ENCODE peak calls at places on chromosome 13, in six cellular contexts. X is IMR-90, A is neuronal stem cell, I is trophoblast cell, C is H1, N is mesenchymal stem cell. K is an unnamed sample.

GRCh38 chr13:23608704-23609413 is 38.6 kb downstream of the TNFRSF19 start:
- DNase-seq in X (peak; percentile 42), A (no peak), I (no peak), C (no peak), N (no peak), K (no peak)

GRCh38 chr13:51838235-51838846 is 6.6 kb downstream of the TMEM272 start:
- DNase-seq in X (peak; percentile 65), A (no peak), I (no peak), C (no peak), N (peak; percentile 66), K (peak; percentile 10)

GRCh38 chr13:44903596-44903995 is 85.7 kb downstream of the NUFIP1 start:
- DNase-seq in X (peak; percentile 84), A (no peak), I (no peak), C (no peak), N (peak; percentile 99), K (no peak)

GRCh38 chr13:28719227-28719562 is 425 bp upstream of the SLC46A3 start:
- DNase-seq in X (no peak), A (no peak), I (no peak), C (no peak), N (no peak), K (no peak)

GRCh38 chr13:107348471-107348870 is 780.5 kb upstream of the ARGLU1 start:
- DNase-seq in X (peak; percentile 60), A (no peak), I (no peak), C (no peak), N (peak; percentile 71), K (no peak)

GRCh38 chr13:48235100-48235813 is 2.3 kb downstream of the ITM2B start:
- DNase-seq in X (peak; percentile 25), A (no peak), I (peak; percentile 77), C (no peak), N (peak; percentile 54), K (peak; percentile 55)

GRCh38 chr13:105363747-105364177 is 1171.7 kb downstream of the EFNB2 start:
- DNase-seq in X (no peak), A (no peak), I (no peak), C (no peak), N (no peak), K (no peak)

GRCh38 chr13:24275041-24275440 is 34.3 kb upstream of the C1QTNF9 start:
- DNase-seq in X (no peak), A (no peak), I (no peak), C (no peak), N (no peak), K (no peak)

GRCh38 chr13:100833427-100833826 is 158.8 kb upstream of the TMTC4 start:
- DNase-seq in X (no peak), A (no peak), I (no peak), C (no peak), N (no peak), K (no peak)

GRCh38 chr13:80931118-80931517 is 590.2 kb upstream of the SPRY2 start:
- DNase-seq in X (no peak), A (no peak), I (no peak), C (no peak), N (no peak), K (no peak)

GRCh38 chr13:41648314-41648935 is 191.1 kb downstream of the RGCC start:
- DNase-seq in X (peak; percentile 72), A (no peak), I (peak; percentile 61), C (no peak), N (peak; percentile 11), K (no peak)

GRCh38 chr13:62357887-62358645 is 942.4 kb upstream of the PCDH20 start:
- DNase-seq in X (peak; percentile 71), A (peak; percentile 77), I (peak; percentile 31), C (peak; percentile 39), N (peak; percentile 73), K (peak; percentile 82)

GRCh38 chr13:42803563-42804212 is 22.3 kb downstream of the FAM216B start:
- DNase-seq in X (peak; percentile 85), A (no peak), I (no peak), C (no peak), N (peak; percentile 78), K (no peak)

GRCh38 chr13:42807866-42808265 is 26.5 kb downstream of the FAM216B start:
- DNase-seq in X (peak; percentile 76), A (no peak), I (no peak), C (no peak), N (peak; percentile 75), K (no peak)

GRCh38 chr13:42808572-42808971 is 27.2 kb downstream of the FAM216B start:
- DNase-seq in X (peak; percentile 56), A (no peak), I (peak; percentile 33), C (no peak), N (peak; percentile 14), K (no peak)

GRCh38 chr13:42807236-42807635 is 25.9 kb downstream of the FAM216B start:
- DNase-seq in X (peak; percentile 20), A (no peak), I (no peak), C (no peak), N (peak; percentile 33), K (no peak)

DNA sequence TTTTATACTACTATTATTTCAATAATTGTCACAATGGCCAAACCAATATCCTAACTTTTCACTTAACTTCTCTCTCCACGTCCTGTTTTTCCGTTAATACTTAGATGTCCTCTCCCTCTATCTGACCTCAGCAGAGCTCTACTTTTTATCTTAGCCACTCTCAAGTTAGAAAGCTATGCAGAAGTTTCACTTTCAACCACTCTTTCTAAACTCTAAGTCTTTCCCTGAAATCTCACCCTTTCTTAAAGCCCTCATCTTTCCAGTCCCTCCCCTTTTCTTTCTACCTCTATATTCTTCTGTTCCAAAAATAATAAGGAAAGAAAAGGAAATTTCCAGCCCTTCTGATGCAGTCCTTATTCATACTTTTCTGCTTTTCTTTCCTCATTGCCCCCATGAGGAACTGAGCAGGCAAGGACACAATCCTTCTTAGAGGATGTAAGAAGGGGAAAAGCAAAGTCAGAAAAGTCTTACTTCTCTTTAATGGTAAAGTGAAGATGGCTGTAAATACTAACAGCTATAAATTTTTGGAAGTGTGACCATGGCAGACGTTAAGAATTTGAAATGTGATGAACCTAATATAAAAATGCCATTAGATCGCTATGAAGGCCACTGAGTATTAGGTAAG is 23.0 kb downstream of the FAM216B start:
- DNase-seq in X (no peak), A (no peak), I (no peak), C (no peak), N (peak; percentile 32), K (no peak)
- H3K4me2 ChIP-seq in X (no peak overlapping the region), A (no peak overlapping the region), I (no peak overlapping the region), C (no peak overlapping the region), N (no peak overlapping the region), K (no peak overlapping the region)

GRCh38 chr13:98513837-98514236 is 63.1 kb downstream of the STK24 start:
- DNase-seq in X (no peak), A (no peak), I (peak; percentile 18), C (no peak), N (no peak), K (no peak)
- H3K14ac ChIP-seq in X (no peak overlapping the region), A (no peak overlapping the region), I (no peak overlapping the region), C (no peak overlapping the region), N (no peak overlapping the region), K (no peak overlapping the region)

GRCh38 chr13:110307697-110308376 is 753 bp downstream of the COL4A2 start:
- DNase-seq in X (peak; percentile 59), A (peak; percentile 41), I (peak; percentile 83), C (no peak), N (peak; percentile 53), K (peak; percentile 49)

GRCh38 chr13:110306340-110306959 is 507 bp downstream of the COL4A1 start:
- DNase-seq in X (no peak), A (no peak), I (no peak), C (no peak), N (peak; percentile 62), K (peak; percentile 43)

GRCh38 chr13:110308377-110309158 is 1.5 kb downstream of the COL4A2 start:
- DNase-seq in X (no peak), A (peak; percentile 52), I (peak; percentile 73), C (no peak), N (peak; percentile 57), K (peak; percentile 51)

GRCh38 chr13:110305949-110306339 is 1.0 kb downstream of the COL4A1 start:
- DNase-seq in X (no peak), A (no peak), I (no peak), C (no peak), N (peak; percentile 40), K (peak; percentile 13)

DNA sequence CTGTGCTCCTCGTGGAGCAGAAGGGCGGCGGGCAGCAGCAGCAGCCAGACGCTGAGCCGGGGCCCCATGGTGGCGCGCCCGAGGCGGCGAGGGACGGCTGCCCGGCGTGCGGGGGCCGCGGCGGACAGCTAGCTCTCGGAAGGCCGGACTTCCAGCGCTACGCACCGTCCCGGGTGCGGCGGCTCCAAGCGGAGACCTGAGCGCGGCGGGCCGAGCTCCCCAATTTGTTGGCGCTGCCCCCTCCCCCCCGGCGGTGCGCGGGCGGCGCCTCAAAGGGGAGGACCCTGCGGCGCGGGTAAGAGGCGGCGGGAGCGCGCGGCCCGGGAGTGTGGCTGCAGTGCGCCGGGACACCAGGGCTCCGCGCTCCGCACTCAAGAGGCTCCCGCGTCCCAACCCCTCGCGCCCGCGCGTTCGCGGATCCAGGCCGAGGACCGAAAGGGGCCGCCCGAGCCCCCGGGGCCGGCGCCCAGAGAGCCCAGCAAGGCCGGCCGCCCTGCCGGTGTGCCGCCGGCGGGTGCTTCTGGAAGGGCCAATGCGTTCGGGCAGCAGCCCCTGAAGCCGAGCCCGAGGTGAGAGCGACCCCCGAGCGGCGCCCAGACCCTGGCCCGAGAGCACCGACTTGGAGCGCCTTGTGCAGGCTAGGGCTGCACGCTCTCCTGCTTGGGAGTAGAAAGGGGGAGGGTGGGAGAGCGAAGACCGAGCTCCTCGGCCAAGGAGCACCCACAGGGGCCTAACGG is at the start of the genes COL4A1 and COL4A2:
- DNase-seq in X (peak; percentile 77), A (peak; percentile 77), I (peak; percentile 69), C (no peak), N (peak; percentile 84), K (peak; percentile 72)
- H3K4me2 ChIP-seq in X (peak within 1 kb of the TSS; percentile 93), A (peak within 1 kb of the TSS; percentile 94), I (peak within 1 kb of the TSS; percentile 72), C (peak within 1 kb of the TSS; percentile 89), N (peak within 1 kb of the TSS; percentile 85), K (peak within 1 kb of the TSS; percentile 80)

GRCh38 chr13:31191748-31192147 is 8.0 kb upstream of the B3GLCT start:
- DNase-seq in X (no peak), A (no peak), I (no peak), C (no peak), N (no peak), K (no peak)
- H3K14ac ChIP-seq in X (no peak overlapping the region), A (no peak overlapping the region), I (no peak overlapping the region), C (no peak overlapping the region), N (no peak overlapping the region), K (no peak overlapping the region)

GRCh38 chr13:52929826-52930225 is 81.4 kb upstream of the PCDH8 start:
- DNase-seq in X (no peak), A (no peak), I (no peak), C (no peak), N (no peak), K (no peak)

GRCh38 chr13:52926971-52927370 is 78.5 kb upstream of the PCDH8 start:
- DNase-seq in X (no peak), A (no peak), I (no peak), C (no peak), N (no peak), K (no peak)

GRCh38 chr13:52933547-52934167 is 85.2 kb upstream of the PCDH8 start:
- DNase-seq in X (no peak), A (no peak), I (no peak), C (no peak), N (no peak), K (no peak)

GRCh38 chr13:52931913-52932312 is 83.5 kb upstream of the PCDH8 start:
- DNase-seq in X (no peak), A (no peak), I (no peak), C (no peak), N (no peak), K (no peak)
- H3K4me2 ChIP-seq in X (no peak overlapping the region), A (no peak overlapping the region), I (no peak overlapping the region), C (no peak overlapping the region), N (no peak overlapping the region), K (no peak overlapping the region)

GRCh38 chr13:36764536-36764935 is 54.5 kb upstream of the RFXAP start:
- DNase-seq in X (no peak), A (no peak), I (peak; percentile 68), C (no peak), N (no peak), K (no peak)
- H3K14ac ChIP-seq in X (no peak overlapping the region), A (no peak overlapping the region), I (no peak overlapping the region), C (no peak overlapping the region), N (no peak overlapping the region), K (no peak overlapping the region)

GRCh38 chr13:113187905-113188595 is 20.4 kb downstream of the PCID2 start:
- DNase-seq in X (peak; percentile 33), A (no peak), I (no peak), C (no peak), N (peak; percentile 37), K (no peak)
- H3K4me2 ChIP-seq in X (no peak overlapping the region), A (no peak overlapping the region), I (no peak overlapping the region), C (no peak overlapping the region), N (no peak overlapping the region), K (no peak overlapping the region)